ENCODE peak calls at places on chromosomes 4 and X, in six cellular contexts. One of them, this sample, is unnamed.

GRCh38 chr4:41454393-41454792 is 83.6 kb upstream of the LIMCH1 start:
- DNase-seq in retinal pigment epithelial cell: no peak
- DNase-seq in iris pigment epithelial cell: peak
- DNase-seq in activated gamma-delta T cell treated with Interleukin-2 at 50 U/mL for 16 hours: no peak
- DNase-seq in nephron progenitor cell: no peak
- DNase-seq in brain microvascular endothelial cell: no peak
- DNase-seq in this sample: no peak

GRCh38 chrX:130975947-130976346 is 72.9 kb upstream of the ENOX2 start:
- DNase-seq in retinal pigment epithelial cell: peak
- DNase-seq in activated gamma-delta T cell treated with Interleukin-2 at 50 U/mL for 16 hours: no peak
- DNase-seq in nephron progenitor cell: peak
- DNase-seq in brain microvascular endothelial cell: peak
- DNase-seq in iris pigment epithelial cell: peak
- DNase-seq in this sample: peak

GRCh38 chr4:177964061-177964460 is 521.8 kb upstream of the AGA start:
- DNase-seq in retinal pigment epithelial cell: no peak
- DNase-seq in brain microvascular endothelial cell: no peak
- DNase-seq in activated gamma-delta T cell treated with Interleukin-2 at 50 U/mL for 16 hours: no peak
- DNase-seq in nephron progenitor cell: no peak
- DNase-seq in iris pigment epithelial cell: no peak
- DNase-seq in this sample: no peak

GRCh38 chr4:34972189-34972588 is 1272.1 kb downstream of the ARAP2 start:
- DNase-seq in iris pigment epithelial cell: peak
- DNase-seq in nephron progenitor cell: no peak
- DNase-seq in retinal pigment epithelial cell: peak
- DNase-seq in activated gamma-delta T cell treated with Interleukin-2 at 50 U/mL for 16 hours: no peak
- DNase-seq in brain microvascular endothelial cell: no peak
- DNase-seq in this sample: peak

GRCh38 chr4:146916479-146917076 is 29.1 kb downstream of the TTC29 start:
- DNase-seq in iris pigment epithelial cell: peak
- DNase-seq in activated gamma-delta T cell treated with Interleukin-2 at 50 U/mL for 16 hours: no peak
- DNase-seq in brain microvascular endothelial cell: peak
- DNase-seq in nephron progenitor cell: peak
- DNase-seq in retinal pigment epithelial cell: no peak
- DNase-seq in this sample: no peak

GRCh38 chr4:155906554-155907247 is 3.2 kb downstream of the TDO2 start:
- DNase-seq in brain microvascular endothelial cell: peak
- DNase-seq in retinal pigment epithelial cell: peak
- DNase-seq in iris pigment epithelial cell: peak
- DNase-seq in activated gamma-delta T cell treated with Interleukin-2 at 50 U/mL for 16 hours: no peak
- DNase-seq in nephron progenitor cell: no peak
- DNase-seq in this sample: peak

GRCh38 chr4:23934915-23935314 is 45.1 kb upstream of the PPARGC1A start:
- DNase-seq in brain microvascular endothelial cell: peak
- DNase-seq in activated gamma-delta T cell treated with Interleukin-2 at 50 U/mL for 16 hours: no peak
- DNase-seq in iris pigment epithelial cell: peak
- DNase-seq in retinal pigment epithelial cell: peak
- DNase-seq in nephron progenitor cell: no peak
- DNase-seq in this sample: peak

GRCh38 chr4:1589098-1589497 is 95.0 kb downstream of the FAM53A start:
- DNase-seq in activated gamma-delta T cell treated with Interleukin-2 at 50 U/mL for 16 hours: no peak
- DNase-seq in iris pigment epithelial cell: no peak
- DNase-seq in brain microvascular endothelial cell: no peak
- DNase-seq in nephron progenitor cell: no peak
- DNase-seq in retinal pigment epithelial cell: no peak
- DNase-seq in this sample: no peak

GRCh38 chr4:147590249-147590920 is 26.8 kb upstream of the TMEM184C start:
- DNase-seq in iris pigment epithelial cell: peak
- DNase-seq in nephron progenitor cell: peak
- DNase-seq in activated gamma-delta T cell treated with Interleukin-2 at 50 U/mL for 16 hours: peak
- DNase-seq in retinal pigment epithelial cell: peak
- DNase-seq in brain microvascular endothelial cell: peak
- DNase-seq in this sample: no peak

GRCh38 chrX:45775462-45775861 is 574.8 kb upstream of the DIPK2B start:
- DNase-seq in activated gamma-delta T cell treated with Interleukin-2 at 50 U/mL for 16 hours: no peak
- DNase-seq in retinal pigment epithelial cell: no peak
- DNase-seq in nephron progenitor cell: no peak
- DNase-seq in iris pigment epithelial cell: no peak
- DNase-seq in brain microvascular endothelial cell: no peak
- DNase-seq in this sample: peak

GRCh38 chr4:82677327-82677726 is 115.5 kb upstream of the TMEM150C start:
- DNase-seq in activated gamma-delta T cell treated with Interleukin-2 at 50 U/mL for 16 hours: no peak
- DNase-seq in retinal pigment epithelial cell: no peak
- DNase-seq in nephron progenitor cell: no peak
- DNase-seq in brain microvascular endothelial cell: no peak
- DNase-seq in iris pigment epithelial cell: no peak
- DNase-seq in this sample: no peak

GRCh38 chr4:80615099-80615498 is 279.6 kb downstream of the CFAP299 start:
- DNase-seq in activated gamma-delta T cell treated with Interleukin-2 at 50 U/mL for 16 hours: no peak
- DNase-seq in brain microvascular endothelial cell: no peak
- DNase-seq in retinal pigment epithelial cell: no peak
- DNase-seq in nephron progenitor cell: no peak
- DNase-seq in iris pigment epithelial cell: no peak
- DNase-seq in this sample: no peak

GRCh38 chr4:156778606-156779005 is 193.0 kb downstream of the PDGFC start:
- DNase-seq in activated gamma-delta T cell treated with Interleukin-2 at 50 U/mL for 16 hours: no peak
- DNase-seq in iris pigment epithelial cell: peak
- DNase-seq in brain microvascular endothelial cell: no peak
- DNase-seq in nephron progenitor cell: no peak
- DNase-seq in retinal pigment epithelial cell: no peak
- DNase-seq in this sample: peak

GRCh38 chrX:40209951-40210617 is 112.3 kb upstream of the BCOR start:
- DNase-seq in iris pigment epithelial cell: peak
- DNase-seq in nephron progenitor cell: no peak
- DNase-seq in activated gamma-delta T cell treated with Interleukin-2 at 50 U/mL for 16 hours: no peak
- DNase-seq in brain microvascular endothelial cell: no peak
- DNase-seq in retinal pigment epithelial cell: peak
- DNase-seq in this sample: no peak

GRCh38 chrX:17527135-17527701 is 152.2 kb downstream of the NHS start:
- DNase-seq in activated gamma-delta T cell treated with Interleukin-2 at 50 U/mL for 16 hours: no peak
- DNase-seq in retinal pigment epithelial cell: no peak
- DNase-seq in nephron progenitor cell: no peak
- DNase-seq in iris pigment epithelial cell: no peak
- DNase-seq in brain microvascular endothelial cell: no peak
- DNase-seq in this sample: no peak

GRCh38 chrX:106862972-106863688 is 40.0 kb downstream of the RIPPLY1 start:
- DNase-seq in brain microvascular endothelial cell: peak
- DNase-seq in retinal pigment epithelial cell: no peak
- DNase-seq in activated gamma-delta T cell treated with Interleukin-2 at 50 U/mL for 16 hours: no peak
- DNase-seq in nephron progenitor cell: peak
- DNase-seq in iris pigment epithelial cell: peak
- DNase-seq in this sample: no peak

GRCh38 chrX:150253946-150254615 is 109.0 kb upstream of the MAMLD1 start:
- DNase-seq in iris pigment epithelial cell: no peak
- DNase-seq in brain microvascular endothelial cell: no peak
- DNase-seq in retinal pigment epithelial cell: no peak
- DNase-seq in nephron progenitor cell: no peak
- DNase-seq in activated gamma-delta T cell treated with Interleukin-2 at 50 U/mL for 16 hours: no peak
- DNase-seq in this sample: peak

GRCh38 chr4:77617203-77617602 is 11.6 kb downstream of the CXCL13 start:
- DNase-seq in iris pigment epithelial cell: peak
- DNase-seq in brain microvascular endothelial cell: no peak
- DNase-seq in retinal pigment epithelial cell: no peak
- DNase-seq in nephron progenitor cell: no peak
- DNase-seq in activated gamma-delta T cell treated with Interleukin-2 at 50 U/mL for 16 hours: no peak
- DNase-seq in this sample: no peak

GRCh38 chrX:108072746-108073145 is 18.6 kb downstream of the PSMD10 start:
- DNase-seq in retinal pigment epithelial cell: no peak
- DNase-seq in activated gamma-delta T cell treated with Interleukin-2 at 50 U/mL for 16 hours: no peak
- DNase-seq in iris pigment epithelial cell: peak
- DNase-seq in nephron progenitor cell: no peak
- DNase-seq in brain microvascular endothelial cell: peak
- DNase-seq in this sample: peak

GRCh38 chrX:3820170-3820569 is 106.7 kb upstream of the PRKX start:
- DNase-seq in iris pigment epithelial cell: peak
- DNase-seq in retinal pigment epithelial cell: peak
- DNase-seq in nephron progenitor cell: no peak
- DNase-seq in brain microvascular endothelial cell: peak
- DNase-seq in activated gamma-delta T cell treated with Interleukin-2 at 50 U/mL for 16 hours: no peak
- DNase-seq in this sample: peak

GRCh38 chrX:152641996-152642395 is 4.3 kb downstream of the GABRQ start:
- DNase-seq in iris pigment epithelial cell: peak
- DNase-seq in retinal pigment epithelial cell: no peak
- DNase-seq in nephron progenitor cell: peak
- DNase-seq in brain microvascular endothelial cell: no peak
- DNase-seq in activated gamma-delta T cell treated with Interleukin-2 at 50 U/mL for 16 hours: no peak
- DNase-seq in this sample: no peak

GRCh38 chr4:47442980-47443379 is 20.5 kb downstream of the COMMD8 start:
- DNase-seq in nephron progenitor cell: no peak
- DNase-seq in iris pigment epithelial cell: no peak
- DNase-seq in retinal pigment epithelial cell: no peak
- DNase-seq in brain microvascular endothelial cell: no peak
- DNase-seq in activated gamma-delta T cell treated with Interleukin-2 at 50 U/mL for 16 hours: no peak
- DNase-seq in this sample: no peak

GRCh38 chr4:91961504-91961903 is 342.3 kb upstream of the GRID2 start:
- DNase-seq in iris pigment epithelial cell: peak
- DNase-seq in retinal pigment epithelial cell: no peak
- DNase-seq in activated gamma-delta T cell treated with Interleukin-2 at 50 U/mL for 16 hours: no peak
- DNase-seq in nephron progenitor cell: no peak
- DNase-seq in brain microvascular endothelial cell: no peak
- DNase-seq in this sample: peak

GRCh38 chr4:4328840-4329239 is 38.8 kb downstream of the ZBTB49 start:
- DNase-seq in activated gamma-delta T cell treated with Interleukin-2 at 50 U/mL for 16 hours: no peak
- DNase-seq in iris pigment epithelial cell: no peak
- DNase-seq in brain microvascular endothelial cell: no peak
- DNase-seq in retinal pigment epithelial cell: no peak
- DNase-seq in nephron progenitor cell: no peak
- DNase-seq in this sample: no peak

GRCh38 chr4:141036786-141037185 is 96.5 kb downstream of the RNF150 start:
- DNase-seq in brain microvascular endothelial cell: no peak
- DNase-seq in activated gamma-delta T cell treated with Interleukin-2 at 50 U/mL for 16 hours: no peak
- DNase-seq in nephron progenitor cell: no peak
- DNase-seq in iris pigment epithelial cell: peak
- DNase-seq in retinal pigment epithelial cell: peak
- DNase-seq in this sample: no peak

GRCh38 chrX:24760601-24761000 is 66.9 kb downstream of the POLA1 start:
- DNase-seq in nephron progenitor cell: no peak
- DNase-seq in brain microvascular endothelial cell: peak
- DNase-seq in activated gamma-delta T cell treated with Interleukin-2 at 50 U/mL for 16 hours: no peak
- DNase-seq in retinal pigment epithelial cell: no peak
- DNase-seq in iris pigment epithelial cell: peak
- DNase-seq in this sample: peak

GRCh38 chr4:37609621-37610020 is 76.6 kb downstream of the RELL1 start:
- DNase-seq in brain microvascular endothelial cell: no peak
- DNase-seq in nephron progenitor cell: no peak
- DNase-seq in iris pigment epithelial cell: no peak
- DNase-seq in retinal pigment epithelial cell: no peak
- DNase-seq in activated gamma-delta T cell treated with Interleukin-2 at 50 U/mL for 16 hours: no peak
- DNase-seq in this sample: no peak

GRCh38 chrX:64195862-64196261 is 9.6 kb downstream of the AMER1 start:
- DNase-seq in brain microvascular endothelial cell: no peak
- DNase-seq in retinal pigment epithelial cell: no peak
- DNase-seq in activated gamma-delta T cell treated with Interleukin-2 at 50 U/mL for 16 hours: no peak
- DNase-seq in nephron progenitor cell: no peak
- DNase-seq in iris pigment epithelial cell: no peak
- DNase-seq in this sample: no peak

GRCh38 chr4:89404530-89404929 is 96.9 kb upstream of the GPRIN3 start:
- DNase-seq in brain microvascular endothelial cell: no peak
- DNase-seq in retinal pigment epithelial cell: no peak
- DNase-seq in iris pigment epithelial cell: no peak
- DNase-seq in nephron progenitor cell: no peak
- DNase-seq in activated gamma-delta T cell treated with Interleukin-2 at 50 U/mL for 16 hours: no peak
- DNase-seq in this sample: peak

GRCh38 chr4:139633661-139634060 is 32.0 kb upstream of the MGST2 start:
- DNase-seq in nephron progenitor cell: no peak
- DNase-seq in retinal pigment epithelial cell: no peak
- DNase-seq in brain microvascular endothelial cell: peak
- DNase-seq in iris pigment epithelial cell: peak
- DNase-seq in activated gamma-delta T cell treated with Interleukin-2 at 50 U/mL for 16 hours: no peak
- DNase-seq in this sample: no peak

GRCh38 chrX:148813422-148813821 is 313.0 kb downstream of the AFF2 start:
- DNase-seq in nephron progenitor cell: no peak
- DNase-seq in activated gamma-delta T cell treated with Interleukin-2 at 50 U/mL for 16 hours: no peak
- DNase-seq in iris pigment epithelial cell: no peak
- DNase-seq in retinal pigment epithelial cell: no peak
- DNase-seq in brain microvascular endothelial cell: no peak
- DNase-seq in this sample: no peak

GRCh38 chr4:140368686-140369085 is 4.8 kb upstream of the SCOC start:
- DNase-seq in brain microvascular endothelial cell: no peak
- DNase-seq in iris pigment epithelial cell: peak
- DNase-seq in nephron progenitor cell: no peak
- DNase-seq in retinal pigment epithelial cell: no peak
- DNase-seq in activated gamma-delta T cell treated with Interleukin-2 at 50 U/mL for 16 hours: no peak
- DNase-seq in this sample: no peak

GRCh38 chr4:131566026-131566425 is 1583.1 kb upstream of the PCDH10 start:
- DNase-seq in brain microvascular endothelial cell: no peak
- DNase-seq in retinal pigment epithelial cell: no peak
- DNase-seq in iris pigment epithelial cell: peak
- DNase-seq in nephron progenitor cell: no peak
- DNase-seq in activated gamma-delta T cell treated with Interleukin-2 at 50 U/mL for 16 hours: no peak
- DNase-seq in this sample: no peak

This sample was measured in NCI-H226.